ENCODE peak calls at places on chromosomes 5 and 9, in four cellular contexts. A, R, D and T are unnamed samples. For H3K9me3, the result is how much of the 10 kb centered on the place peaks cover.

GRCh38 chr5:115184780-115185179 is 15.1 kb upstream of the TRIM36 start:
- DNase-seq in D (peak), R (no peak), A (no peak), T (no peak)

GRCh38 chr9:73114058-73114457 is 37.6 kb upstream of the ANXA1 start:
- DNase-seq in A (no peak), D (no peak), R (no peak), T (no peak)

GRCh38 chr9:92770005-92770995 is 5.7 kb upstream of the BICD2 start:
- DNase-seq in A (no peak), R (no peak), D (peak), T (peak)

GRCh38 chr5:39284552-39284951 is 65.2 kb upstream of the FYB1 start:
- DNase-seq in D (no peak), R (peak), A (no peak), T (peak)

GRCh38 chr9:123773783-123774182 is 156.1 kb downstream of the DENND1A start:
- DNase-seq in D (no peak), R (no peak), A (no peak), T (no peak)

GRCh38 chr5:38466444-38467189 is 89.8 kb downstream of the LIFR start:
- DNase-seq in R (no peak), A (no peak), D (peak), T (no peak)

GRCh38 chr5:28574616-28575015 is 1536.2 kb upstream of the CDH9 start:
- DNase-seq in A (no peak), D (no peak), R (no peak), T (no peak)

GRCh38 chr5:102130386-102130785 is 165.7 kb downstream of the SLCO4C1 start:
- DNase-seq in A (no peak), R (no peak), D (no peak), T (no peak)

GRCh38 chr9:98796364-98797101 is at the start of gene ANKS6:
- DNase-seq in D (peak), A (no peak), R (peak), T (peak)

GRCh38 chr5:90558344-90559192 is at the start of gene ADGRV1:
- DNase-seq in D (peak), R (peak), A (peak), T (peak)

GRCh38 chr9:79637180-79637925 is 65.6 kb downstream of the TLE4 start:
- DNase-seq in D (no peak), R (no peak), A (no peak), T (no peak)

GRCh38 chr5:167684251-167684650 is 607.2 kb upstream of the WWC1 start:
- DNase-seq in R (peak), A (no peak), D (peak), T (no peak)

GRCh38 chr5:156391139-156391538 is 64.2 kb downstream of the SGCD start:
- DNase-seq in D (no peak), R (no peak), A (no peak), T (peak)

GRCh38 chr5:34928267-34928666 is 1.1 kb upstream of the DNAJC21 start:
- DNase-seq in R (no peak), A (no peak), D (no peak), T (no peak)

GRCh38 chr5:176822041-176822425 is 11.7 kb downstream of the UNC5A start:
- DNase-seq in A (no peak), D (no peak), R (no peak), T (no peak)

GRCh38 chr5:67648201-67648671 is 451.6 kb upstream of the CD180 start:
- DNase-seq in R (no peak), D (peak), A (no peak), T (peak)

GRCh38 chr9:78210841-78211301 is 25.0 kb upstream of the CEP78 start:
- DNase-seq in D (no peak), A (no peak), R (no peak), T (no peak)

GRCh38 chr5:172421-172820 is 18.9 kb upstream of the LRRC14B start:
- DNase-seq in A (no peak), D (no peak), R (no peak), T (no peak)

GRCh38 chr5:154159343-154159742 is 31.2 kb upstream of the GALNT10 start:
- DNase-seq in A (no peak), D (peak), R (peak), T (no peak)

GRCh38 chr5:16964821-16965220 is 28.7 kb upstream of the MYO10 start:
- DNase-seq in D (peak), A (peak), R (no peak), T (no peak)

GRCh38 chr9:15144567-15145174 is 162.3 kb downstream of the TTC39B start:
- DNase-seq in D (peak), R (peak), A (peak), T (no peak)

GRCh38 chr5:158943569-158943968 is 156.1 kb downstream of the EBF1 start:
- DNase-seq in A (no peak), D (no peak), R (no peak), T (no peak)

GRCh38 chr5:85472749-85473148 is 1088.1 kb upstream of the EDIL3 start:
- DNase-seq in R (no peak), D (no peak), A (no peak), T (no peak)

GRCh38 chr5:85479849-85480248 is 1095.2 kb upstream of the EDIL3 start:
- DNase-seq in D (no peak), A (no peak), R (no peak), T (no peak)

GRCh38 chr5:85476617-85477016 is 1091.9 kb upstream of the EDIL3 start:
- DNase-seq in D (no peak), A (no peak), R (no peak), T (no peak)
- H3K9me3 ChIP-seq in D (under half), A (under half), R (under half), T (under half)

GRCh38 chr5:134101686-134102439 is 12.6 kb upstream of the TCF7 start:
- DNase-seq in A (peak), R (peak), D (peak), T (peak)
- TF ChIP-seq EZH2phosphoT487 in A (no peak), R (no peak), D (no peak), T (no peak)

GRCh38 chr5:150945501-150945900 is 40.7 kb upstream of the ZNF300 start:
- DNase-seq in A (no peak), D (peak), R (no peak), T (no peak)
- H3K9me3 ChIP-seq in A (under half), D (under half), R (half or more), T (under half)

DNA sequence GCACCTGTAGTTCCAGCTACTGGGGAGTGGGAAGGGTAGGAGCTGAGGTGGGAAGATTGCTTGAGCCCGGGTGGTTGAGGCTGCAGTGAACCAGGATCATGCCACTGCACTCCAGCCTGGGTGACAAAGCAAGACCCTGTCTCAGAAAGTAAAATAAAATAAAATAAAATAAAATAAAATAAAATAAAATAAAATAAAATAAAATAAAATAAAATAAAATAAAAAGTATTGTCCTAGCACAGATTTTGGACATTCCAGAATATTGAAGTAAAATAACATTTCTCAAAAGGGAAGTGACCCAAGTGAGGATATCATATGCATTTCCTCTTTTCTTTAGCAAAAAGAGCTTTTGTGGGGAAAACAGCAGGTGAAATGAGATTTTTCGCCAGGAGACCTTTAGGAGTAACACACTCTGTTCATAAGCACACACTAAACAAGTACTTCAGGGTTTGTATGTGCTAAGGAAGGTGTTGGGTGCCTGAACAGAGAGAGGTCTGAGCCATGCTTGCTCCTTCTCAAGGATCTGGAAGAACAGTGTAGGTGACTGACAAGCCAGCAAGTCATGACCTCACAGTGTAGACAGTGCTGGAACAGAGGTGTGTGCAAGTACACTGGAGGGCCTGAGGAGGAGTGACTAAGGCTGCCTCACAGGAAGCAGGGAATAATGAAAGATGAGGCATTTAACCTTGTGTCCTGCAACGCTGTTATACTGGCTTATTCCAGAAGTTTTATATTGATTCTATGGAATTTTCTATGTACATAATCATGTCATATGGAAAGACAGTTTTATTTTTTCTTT is 83.7 kb downstream of the TMEM174 start:
- DNase-seq in R (peak), A (no peak), D (peak), T (no peak)
- TF ChIP-seq EZH2phosphoT487 in R (no peak), A (no peak), D (no peak), T (no peak)

GRCh38 chr5:180274695-180275094 is 17.2 kb downstream of the MAPK9 start:
- DNase-seq in A (no peak), R (no peak), D (no peak), T (no peak)

GRCh38 chr5:180271205-180271604 is 20.7 kb downstream of the MAPK9 start:
- DNase-seq in A (no peak), R (no peak), D (no peak), T (no peak)
- H3K9me3 ChIP-seq in A (under half), R (under half), D (under half), T (under half)

GRCh38 chr9:129176786-129177442 is 1.1 kb downstream of the IER5L start:
- DNase-seq in A (no peak), R (peak), D (peak), T (peak)
- TF ChIP-seq EZH2phosphoT487 in A (no peak), R (no peak), D (no peak), T (no peak)

GRCh38 chr5:141359790-141360426 is at the start of gene PCDHGB2:
- DNase-seq in D (peak), R (peak), A (peak), T (no peak)
- H3K9me3 ChIP-seq in D (under half), R (under half), A (under half), T (under half)